ENCODE peak calls at places on chromosome 2, in four cellular contexts. One of them, this sample, is unnamed.

GRCh38 chr2:10305254-10305635 is 2.5 kb downstream of the HPCAL1 start:
- DNase-seq in A172: no peak
- DNase-seq in activated effector memory CD4-positive, alpha-beta T cell treated with anti-CD3 and anti-CD28 coated beads, Interleukin-2, amount 50 U/mL, for 16 hours: peak
- DNase-seq in fibroblast of villous mesenchyme: peak
- DNase-seq in this sample: no peak

GRCh38 chr2:57291209-57291608 is 755.4 kb upstream of the VRK2 start:
- DNase-seq in A172: no peak
- DNase-seq in fibroblast of villous mesenchyme: peak
- DNase-seq in activated effector memory CD4-positive, alpha-beta T cell treated with anti-CD3 and anti-CD28 coated beads, Interleukin-2, amount 50 U/mL, for 16 hours: no peak
- DNase-seq in this sample: no peak

GRCh38 chr2:72822794-72823193 is 3.0 kb downstream of the EXOC6B start:
- DNase-seq in fibroblast of villous mesenchyme: no peak
- DNase-seq in A172: no peak
- DNase-seq in activated effector memory CD4-positive, alpha-beta T cell treated with anti-CD3 and anti-CD28 coated beads, Interleukin-2, amount 50 U/mL, for 16 hours: no peak
- DNase-seq in this sample: no peak

GRCh38 chr2:214782671-214783070 is 26.8 kb downstream of the BARD1 start:
- DNase-seq in A172: no peak
- DNase-seq in activated effector memory CD4-positive, alpha-beta T cell treated with anti-CD3 and anti-CD28 coated beads, Interleukin-2, amount 50 U/mL, for 16 hours: no peak
- DNase-seq in fibroblast of villous mesenchyme: no peak
- DNase-seq in this sample: no peak

GRCh38 chr2:42184346-42184745 is 15.2 kb downstream of the EML4 start:
- DNase-seq in A172: no peak
- DNase-seq in activated effector memory CD4-positive, alpha-beta T cell treated with anti-CD3 and anti-CD28 coated beads, Interleukin-2, amount 50 U/mL, for 16 hours: no peak
- DNase-seq in fibroblast of villous mesenchyme: no peak
- DNase-seq in this sample: no peak

GRCh38 chr2:86274265-86274917 is 63.0 kb downstream of the REEP1 start:
- DNase-seq in A172: peak
- DNase-seq in activated effector memory CD4-positive, alpha-beta T cell treated with anti-CD3 and anti-CD28 coated beads, Interleukin-2, amount 50 U/mL, for 16 hours: no peak
- DNase-seq in fibroblast of villous mesenchyme: peak
- DNase-seq in this sample: no peak

GRCh38 chr2:13650586-13651180 is 933.9 kb downstream of the TRIB2 start:
- DNase-seq in fibroblast of villous mesenchyme: no peak
- DNase-seq in A172: no peak
- DNase-seq in activated effector memory CD4-positive, alpha-beta T cell treated with anti-CD3 and anti-CD28 coated beads, Interleukin-2, amount 50 U/mL, for 16 hours: no peak
- DNase-seq in this sample: no peak

GRCh38 chr2:112777036-112777435 is 7.3 kb downstream of the IL1A start:
- DNase-seq in activated effector memory CD4-positive, alpha-beta T cell treated with anti-CD3 and anti-CD28 coated beads, Interleukin-2, amount 50 U/mL, for 16 hours: no peak
- DNase-seq in fibroblast of villous mesenchyme: no peak
- DNase-seq in A172: no peak
- DNase-seq in this sample: no peak

GRCh38 chr2:231800493-231801091 is 14.3 kb downstream of the COPS7B start:
- DNase-seq in activated effector memory CD4-positive, alpha-beta T cell treated with anti-CD3 and anti-CD28 coated beads, Interleukin-2, amount 50 U/mL, for 16 hours: peak
- DNase-seq in fibroblast of villous mesenchyme: peak
- DNase-seq in A172: no peak
- DNase-seq in this sample: no peak

GRCh38 chr2:15748736-15749323 is 157.2 kb downstream of the DDX1 start:
- DNase-seq in activated effector memory CD4-positive, alpha-beta T cell treated with anti-CD3 and anti-CD28 coated beads, Interleukin-2, amount 50 U/mL, for 16 hours: no peak
- DNase-seq in fibroblast of villous mesenchyme: peak
- DNase-seq in A172: no peak
- DNase-seq in this sample: no peak

GRCh38 chr2:9708683-9709538 is 78.1 kb upstream of the YWHAQ start:
- DNase-seq in activated effector memory CD4-positive, alpha-beta T cell treated with anti-CD3 and anti-CD28 coated beads, Interleukin-2, amount 50 U/mL, for 16 hours: peak
- DNase-seq in fibroblast of villous mesenchyme: peak
- DNase-seq in A172: no peak
- DNase-seq in this sample: no peak

GRCh38 chr2:20614201-20615045 is 36.5 kb downstream of the HS1BP3 start:
- DNase-seq in activated effector memory CD4-positive, alpha-beta T cell treated with anti-CD3 and anti-CD28 coated beads, Interleukin-2, amount 50 U/mL, for 16 hours: peak
- DNase-seq in fibroblast of villous mesenchyme: peak
- DNase-seq in A172: peak
- DNase-seq in this sample: peak

GRCh38 chr2:115165529-115166109 is 723.2 kb downstream of the DPP10 start:
- DNase-seq in fibroblast of villous mesenchyme: peak
- DNase-seq in A172: peak
- DNase-seq in activated effector memory CD4-positive, alpha-beta T cell treated with anti-CD3 and anti-CD28 coated beads, Interleukin-2, amount 50 U/mL, for 16 hours: no peak
- DNase-seq in this sample: no peak

GRCh38 chr2:27735263-27735904 is 36.1 kb upstream of the MRPL33 start:
- DNase-seq in A172: no peak
- DNase-seq in fibroblast of villous mesenchyme: peak
- DNase-seq in activated effector memory CD4-positive, alpha-beta T cell treated with anti-CD3 and anti-CD28 coated beads, Interleukin-2, amount 50 U/mL, for 16 hours: peak
- DNase-seq in this sample: peak

GRCh38 chr2:180660207-180660606 is 320.2 kb upstream of the UBE2E3 start:
- DNase-seq in fibroblast of villous mesenchyme: no peak
- DNase-seq in A172: no peak
- DNase-seq in activated effector memory CD4-positive, alpha-beta T cell treated with anti-CD3 and anti-CD28 coated beads, Interleukin-2, amount 50 U/mL, for 16 hours: no peak
- DNase-seq in this sample: no peak

GRCh38 chr2:112803691-112804521 is 19.6 kb upstream of the IL1A start:
- DNase-seq in fibroblast of villous mesenchyme: peak
- DNase-seq in A172: peak
- DNase-seq in activated effector memory CD4-positive, alpha-beta T cell treated with anti-CD3 and anti-CD28 coated beads, Interleukin-2, amount 50 U/mL, for 16 hours: no peak
- DNase-seq in this sample: no peak

GRCh38 chr2:43943809-43944452 is 51.9 kb downstream of the LRPPRC start:
- DNase-seq in fibroblast of villous mesenchyme: no peak
- DNase-seq in A172: no peak
- DNase-seq in activated effector memory CD4-positive, alpha-beta T cell treated with anti-CD3 and anti-CD28 coated beads, Interleukin-2, amount 50 U/mL, for 16 hours: no peak
- DNase-seq in this sample: no peak

GRCh38 chr2:161100216-161100615 is 60.0 kb upstream of the TANK start:
- DNase-seq in fibroblast of villous mesenchyme: peak
- DNase-seq in A172: no peak
- DNase-seq in activated effector memory CD4-positive, alpha-beta T cell treated with anti-CD3 and anti-CD28 coated beads, Interleukin-2, amount 50 U/mL, for 16 hours: no peak
- DNase-seq in this sample: no peak

GRCh38 chr2:100142393-100142792 is at the start of gene AFF3:
- DNase-seq in activated effector memory CD4-positive, alpha-beta T cell treated with anti-CD3 and anti-CD28 coated beads, Interleukin-2, amount 50 U/mL, for 16 hours: peak
- DNase-seq in fibroblast of villous mesenchyme: no peak
- DNase-seq in A172: no peak
- DNase-seq in this sample: peak

GRCh38 chr2:232291343-232291742 is 87.2 kb upstream of the ALPP start:
- DNase-seq in fibroblast of villous mesenchyme: no peak
- DNase-seq in activated effector memory CD4-positive, alpha-beta T cell treated with anti-CD3 and anti-CD28 coated beads, Interleukin-2, amount 50 U/mL, for 16 hours: no peak
- DNase-seq in A172: no peak
- DNase-seq in this sample: no peak

GRCh38 chr2:42342061-42342794 is 18.8 kb downstream of the COX7A2L start:
- DNase-seq in fibroblast of villous mesenchyme: peak
- DNase-seq in activated effector memory CD4-positive, alpha-beta T cell treated with anti-CD3 and anti-CD28 coated beads, Interleukin-2, amount 50 U/mL, for 16 hours: no peak
- DNase-seq in A172: peak
- DNase-seq in this sample: no peak

GRCh38 chr2:100397117-100397860 is 20.2 kb downstream of the CHST10 start:
- DNase-seq in activated effector memory CD4-positive, alpha-beta T cell treated with anti-CD3 and anti-CD28 coated beads, Interleukin-2, amount 50 U/mL, for 16 hours: no peak
- DNase-seq in fibroblast of villous mesenchyme: no peak
- DNase-seq in A172: no peak
- DNase-seq in this sample: peak

GRCh38 chr2:48098539-48098938 is 192.2 kb upstream of the FBXO11 start:
- DNase-seq in fibroblast of villous mesenchyme: no peak
- DNase-seq in A172: no peak
- DNase-seq in activated effector memory CD4-positive, alpha-beta T cell treated with anti-CD3 and anti-CD28 coated beads, Interleukin-2, amount 50 U/mL, for 16 hours: no peak
- DNase-seq in this sample: no peak

GRCh38 chr2:85522090-85522647 is 16.8 kb upstream of the MAT2A start:
- DNase-seq in A172: no peak
- DNase-seq in fibroblast of villous mesenchyme: no peak
- DNase-seq in activated effector memory CD4-positive, alpha-beta T cell treated with anti-CD3 and anti-CD28 coated beads, Interleukin-2, amount 50 U/mL, for 16 hours: no peak
- DNase-seq in this sample: peak

GRCh38 chr2:147575106-147575505 is 269.7 kb upstream of the ACVR2A start:
- DNase-seq in fibroblast of villous mesenchyme: no peak
- DNase-seq in A172: no peak
- DNase-seq in activated effector memory CD4-positive, alpha-beta T cell treated with anti-CD3 and anti-CD28 coated beads, Interleukin-2, amount 50 U/mL, for 16 hours: no peak
- DNase-seq in this sample: no peak

GRCh38 chr2:20457027-20457426 is 10.2 kb downstream of the RHOB start:
- DNase-seq in fibroblast of villous mesenchyme: peak
- DNase-seq in A172: no peak
- DNase-seq in activated effector memory CD4-positive, alpha-beta T cell treated with anti-CD3 and anti-CD28 coated beads, Interleukin-2, amount 50 U/mL, for 16 hours: no peak
- DNase-seq in this sample: no peak

GRCh38 chr2:205930209-205930608 is 155.8 kb downstream of the INO80D start:
- DNase-seq in A172: peak
- DNase-seq in fibroblast of villous mesenchyme: peak
- DNase-seq in activated effector memory CD4-positive, alpha-beta T cell treated with anti-CD3 and anti-CD28 coated beads, Interleukin-2, amount 50 U/mL, for 16 hours: no peak
- DNase-seq in this sample: no peak

GRCh38 chr2:142599504-142599903 is 278.0 kb upstream of the KYNU start:
- DNase-seq in A172: no peak
- DNase-seq in fibroblast of villous mesenchyme: no peak
- DNase-seq in activated effector memory CD4-positive, alpha-beta T cell treated with anti-CD3 and anti-CD28 coated beads, Interleukin-2, amount 50 U/mL, for 16 hours: no peak
- DNase-seq in this sample: no peak

GRCh38 chr2:10036095-10036879 is 7.1 kb upstream of the KLF11 start:
- DNase-seq in activated effector memory CD4-positive, alpha-beta T cell treated with anti-CD3 and anti-CD28 coated beads, Interleukin-2, amount 50 U/mL, for 16 hours: peak
- DNase-seq in A172: peak
- DNase-seq in fibroblast of villous mesenchyme: peak
- DNase-seq in this sample: no peak

GRCh38 chr2:105919826-105920225 is 175.1 kb downstream of the NCK2 start:
- DNase-seq in fibroblast of villous mesenchyme: peak
- DNase-seq in activated effector memory CD4-positive, alpha-beta T cell treated with anti-CD3 and anti-CD28 coated beads, Interleukin-2, amount 50 U/mL, for 16 hours: peak
- DNase-seq in A172: peak
- DNase-seq in this sample: no peak

This sample was measured in spleen.